ENCODE peak calls at places on chromosome 4, in five cellular contexts. One of them, this sample, is unnamed.

GRCh38 chr4:174763454-174764104 is 65.5 kb downstream of the GLRA3 start:
- DNase-seq in IMR-90: no peak
- DNase-seq in prostate gland: no peak
- DNase-seq in tibial nerve: no peak
- DNase-seq in HCT116: no peak
- DNase-seq in this sample: no peak

GRCh38 chr4:5785806-5786680 is 75.0 kb downstream of the EVC start:
- DNase-seq in IMR-90: peak
- DNase-seq in prostate gland: peak
- DNase-seq in HCT116: no peak
- DNase-seq in tibial nerve: no peak
- DNase-seq in this sample: no peak

GRCh38 chr4:153527690-153528089 is 61.5 kb downstream of the TMEM131L start:
- DNase-seq in prostate gland: no peak
- DNase-seq in HCT116: no peak
- DNase-seq in tibial nerve: no peak
- DNase-seq in IMR-90: no peak
- DNase-seq in this sample: no peak

GRCh38 chr4:99816611-99817309 is at the start of gene DAPP1:
- DNase-seq in tibial nerve: no peak
- DNase-seq in IMR-90: no peak
- DNase-seq in HCT116: no peak
- DNase-seq in prostate gland: no peak
- DNase-seq in this sample: no peak

GRCh38 chr4:91279899-91280298 is 1023.9 kb upstream of the GRID2 start:
- DNase-seq in tibial nerve: no peak
- DNase-seq in IMR-90: no peak
- DNase-seq in HCT116: no peak
- DNase-seq in prostate gland: no peak
- DNase-seq in this sample: no peak

GRCh38 chr4:147772459-147772969 is 40.6 kb downstream of the ARHGAP10 start:
- DNase-seq in HCT116: no peak
- DNase-seq in tibial nerve: no peak
- DNase-seq in prostate gland: no peak
- DNase-seq in IMR-90: peak
- DNase-seq in this sample: no peak

GRCh38 chr4:172124656-172125308 is 311.6 kb downstream of the GALNTL6 start:
- DNase-seq in HCT116: no peak
- DNase-seq in prostate gland: no peak
- DNase-seq in tibial nerve: no peak
- DNase-seq in IMR-90: no peak
- DNase-seq in this sample: no peak

GRCh38 chr4:160286051-160286450 is 1183.2 kb downstream of the RAPGEF2 start:
- DNase-seq in tibial nerve: no peak
- DNase-seq in HCT116: no peak
- DNase-seq in IMR-90: no peak
- DNase-seq in prostate gland: no peak
- DNase-seq in this sample: no peak

GRCh38 chr4:169823685-169824084 is 65.9 kb upstream of the HPF1 start:
- DNase-seq in tibial nerve: no peak
- DNase-seq in IMR-90: peak
- DNase-seq in prostate gland: peak
- DNase-seq in HCT116: no peak
- DNase-seq in this sample: peak

GRCh38 chr4:163693776-163694175 is 199.3 kb downstream of the TMA16 start:
- DNase-seq in HCT116: no peak
- DNase-seq in tibial nerve: no peak
- DNase-seq in prostate gland: no peak
- DNase-seq in IMR-90: peak
- DNase-seq in this sample: no peak

GRCh38 chr4:140367738-140368137 is 5.7 kb upstream of the SCOC start:
- DNase-seq in prostate gland: no peak
- DNase-seq in HCT116: peak
- DNase-seq in IMR-90: peak
- DNase-seq in tibial nerve: no peak
- DNase-seq in this sample: no peak

GRCh38 chr4:123547167-123547817 is 150.7 kb downstream of the SPRY1 start:
- DNase-seq in tibial nerve: no peak
- DNase-seq in HCT116: no peak
- DNase-seq in IMR-90: no peak
- DNase-seq in prostate gland: peak
- DNase-seq in this sample: no peak

GRCh38 chr4:69408451-69408850 is 87.3 kb downstream of the UGT2B4 start:
- DNase-seq in HCT116: no peak
- DNase-seq in tibial nerve: no peak
- DNase-seq in prostate gland: no peak
- DNase-seq in IMR-90: no peak
- DNase-seq in this sample: no peak

GRCh38 chr4:4866833-4867744 is 7.6 kb downstream of the MSX1 start:
- DNase-seq in tibial nerve: no peak
- DNase-seq in HCT116: no peak
- DNase-seq in IMR-90: no peak
- DNase-seq in prostate gland: no peak
- DNase-seq in this sample: peak

GRCh38 chr4:19905006-19905405 is 346.7 kb upstream of the SLIT2 start:
- DNase-seq in HCT116: no peak
- DNase-seq in prostate gland: no peak
- DNase-seq in tibial nerve: no peak
- DNase-seq in IMR-90: no peak
- DNase-seq in this sample: no peak

GRCh38 chr4:40662962-40663604 is 33.4 kb upstream of the RBM47 start:
- DNase-seq in HCT116: no peak
- DNase-seq in prostate gland: no peak
- DNase-seq in tibial nerve: no peak
- DNase-seq in IMR-90: peak
- DNase-seq in this sample: no peak

GRCh38 chr4:20288846-20289512 is 37.3 kb downstream of the SLIT2 start:
- DNase-seq in IMR-90: peak
- DNase-seq in HCT116: no peak
- DNase-seq in tibial nerve: no peak
- DNase-seq in prostate gland: no peak
- DNase-seq in this sample: no peak

GRCh38 chr4:48968814-48969213 is 17.3 kb upstream of the CWH43 start:
- DNase-seq in tibial nerve: no peak
- DNase-seq in prostate gland: no peak
- DNase-seq in HCT116: no peak
- DNase-seq in IMR-90: peak
- DNase-seq in this sample: no peak

GRCh38 chr4:169080970-169081369 is 70.9 kb upstream of the CBR4 start:
- DNase-seq in tibial nerve: no peak
- DNase-seq in prostate gland: no peak
- DNase-seq in HCT116: no peak
- DNase-seq in IMR-90: peak
- DNase-seq in this sample: peak

GRCh38 chr4:4427886-4428285 is 41.0 kb downstream of the NSG1 start:
- DNase-seq in tibial nerve: no peak
- DNase-seq in HCT116: no peak
- DNase-seq in IMR-90: no peak
- DNase-seq in prostate gland: no peak
- DNase-seq in this sample: no peak

GRCh38 chr4:52780627-52781354 is 29.6 kb upstream of the ERVMER34-1 start:
- DNase-seq in HCT116: peak
- DNase-seq in prostate gland: no peak
- DNase-seq in tibial nerve: no peak
- DNase-seq in IMR-90: no peak
- DNase-seq in this sample: no peak

GRCh38 chr4:48467891-48468290 is 15.3 kb upstream of the SLC10A4 start:
- DNase-seq in HCT116: no peak
- DNase-seq in IMR-90: no peak
- DNase-seq in prostate gland: no peak
- DNase-seq in tibial nerve: no peak
- DNase-seq in this sample: no peak

GRCh38 chr4:148557793-148558192 is 115.6 kb upstream of the NR3C2 start:
- DNase-seq in IMR-90: no peak
- DNase-seq in prostate gland: no peak
- DNase-seq in tibial nerve: no peak
- DNase-seq in HCT116: no peak
- DNase-seq in this sample: no peak

GRCh38 chr4:173883821-173884220 is 353.8 kb upstream of the HAND2 start:
- DNase-seq in prostate gland: no peak
- DNase-seq in HCT116: no peak
- DNase-seq in tibial nerve: no peak
- DNase-seq in IMR-90: peak
- DNase-seq in this sample: no peak

GRCh38 chr4:62531731-62532130 is 1331.6 kb downstream of the ADGRL3 start:
- DNase-seq in HCT116: no peak
- DNase-seq in IMR-90: no peak
- DNase-seq in tibial nerve: no peak
- DNase-seq in prostate gland: no peak
- DNase-seq in this sample: no peak

GRCh38 chr4:8038083-8038482 is 98.4 kb upstream of the AFAP1 start:
- DNase-seq in prostate gland: no peak
- DNase-seq in tibial nerve: no peak
- DNase-seq in IMR-90: no peak
- DNase-seq in HCT116: no peak
- DNase-seq in this sample: no peak
- TF ChIP-seq CTCF in prostate gland: no peak
- TF ChIP-seq CTCF in tibial nerve: no peak
- TF ChIP-seq CTCF in IMR-90: no peak
- TF ChIP-seq CTCF in HCT116: no peak
- TF ChIP-seq CTCF in this sample: no peak

DNA sequence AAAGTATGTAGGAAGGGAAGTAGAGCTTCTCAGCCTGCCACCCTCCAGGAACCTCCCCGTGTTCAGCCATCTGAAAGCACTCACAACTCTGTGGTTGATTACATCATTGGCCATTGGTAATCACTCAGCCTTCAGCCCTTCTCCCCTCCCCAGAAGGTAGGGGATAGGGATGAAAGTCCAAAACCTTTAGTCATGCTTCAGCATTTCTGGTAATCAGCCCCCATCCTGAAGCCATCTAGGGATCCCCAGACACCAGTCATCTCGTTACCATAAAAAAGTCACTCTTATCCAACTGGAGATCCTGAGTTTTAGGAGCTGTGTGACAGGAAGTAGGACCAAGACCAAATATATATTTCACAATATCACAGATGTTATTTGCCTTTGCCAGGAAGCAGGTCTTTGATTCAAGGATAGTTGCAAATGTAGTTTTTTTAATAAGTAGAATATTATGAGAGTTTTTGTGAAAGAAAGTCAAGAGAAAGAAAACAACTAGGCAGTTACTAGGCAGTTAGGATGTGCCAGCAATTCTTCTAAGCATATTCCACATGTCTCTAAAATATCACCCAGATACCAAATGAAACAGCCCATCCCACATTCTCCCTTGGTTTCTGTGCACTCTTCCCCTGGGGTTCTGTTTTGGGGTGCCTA is 364.5 kb upstream of the NOCT start:
- DNase-seq in IMR-90: peak
- DNase-seq in HCT116: no peak
- DNase-seq in prostate gland: no peak
- DNase-seq in tibial nerve: no peak
- DNase-seq in this sample: no peak
- H3K27ac ChIP-seq in IMR-90: peak
- H3K27ac ChIP-seq in HCT116: no peak
- H3K27ac ChIP-seq in prostate gland: no peak
- H3K27ac ChIP-seq in tibial nerve: no peak
- H3K27ac ChIP-seq in this sample: no peak

GRCh38 chr4:8378101-8378724 is 62.3 kb downstream of the ACOX3 start:
- DNase-seq in tibial nerve: no peak
- DNase-seq in HCT116: no peak
- DNase-seq in prostate gland: no peak
- DNase-seq in IMR-90: no peak
- DNase-seq in this sample: no peak

GRCh38 chr4:8376361-8377102 is 64.0 kb downstream of the ACOX3 start:
- DNase-seq in HCT116: no peak
- DNase-seq in tibial nerve: no peak
- DNase-seq in IMR-90: no peak
- DNase-seq in prostate gland: no peak
- DNase-seq in this sample: no peak

GRCh38 chr4:8378776-8379175 is 61.7 kb downstream of the ACOX3 start:
- DNase-seq in tibial nerve: no peak
- DNase-seq in prostate gland: no peak
- DNase-seq in HCT116: no peak
- DNase-seq in IMR-90: no peak
- DNase-seq in this sample: no peak

GRCh38 chr4:8379281-8379680 is 61.2 kb downstream of the ACOX3 start:
- DNase-seq in prostate gland: no peak
- DNase-seq in HCT116: no peak
- DNase-seq in tibial nerve: no peak
- DNase-seq in IMR-90: no peak
- DNase-seq in this sample: no peak

DNA sequence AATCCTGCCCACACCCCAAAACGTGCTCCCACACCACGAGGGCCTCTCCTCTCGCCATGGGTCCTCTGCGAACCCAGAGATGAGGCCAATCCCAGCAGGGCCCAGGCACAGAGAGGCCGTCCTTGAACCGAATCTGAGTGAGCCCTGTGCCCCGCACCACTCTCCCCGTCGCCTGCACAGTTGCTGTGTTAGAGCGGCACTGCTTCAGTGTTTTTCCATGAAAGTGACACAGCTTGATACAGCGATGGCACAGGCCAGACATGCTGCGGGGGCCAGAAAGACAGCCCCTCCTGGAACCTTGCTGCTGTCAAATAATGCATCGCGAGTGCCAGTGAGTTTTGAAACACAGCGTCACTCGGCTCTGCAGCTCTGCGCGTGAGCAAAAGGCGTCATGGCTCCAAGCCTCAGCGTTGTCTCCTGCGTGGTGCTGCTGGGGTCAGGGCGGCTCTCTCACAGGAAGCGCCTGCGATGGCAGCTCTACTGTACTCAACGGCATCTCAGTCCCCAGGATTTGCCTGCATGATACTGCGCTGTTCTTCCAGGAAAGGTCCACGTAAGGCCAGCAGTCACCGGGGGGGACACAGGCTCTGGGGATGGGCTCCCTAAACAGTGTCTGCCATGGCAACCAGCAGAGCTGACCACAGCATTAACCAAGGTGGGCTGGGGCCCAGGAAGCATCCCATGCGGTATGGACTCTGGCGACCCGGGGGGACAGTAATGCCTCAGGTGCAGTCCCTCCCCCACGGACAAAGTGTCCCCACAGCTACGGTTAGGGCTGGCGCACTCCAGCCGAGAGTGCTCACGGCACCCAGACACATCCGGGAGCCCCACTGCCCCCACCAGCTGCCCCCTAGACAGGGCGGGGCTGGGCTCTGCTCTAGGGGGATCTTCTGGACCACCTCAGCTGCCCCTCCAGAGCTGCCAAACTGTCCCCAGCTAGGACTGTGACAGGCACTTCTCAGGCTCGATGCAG is 63.1 kb downstream of the ACOX3 start:
- DNase-seq in HCT116: no peak
- DNase-seq in prostate gland: no peak
- DNase-seq in IMR-90: no peak
- DNase-seq in tibial nerve: no peak
- DNase-seq in this sample: no peak
- TF ChIP-seq POLR2A in HCT116: no peak
- TF ChIP-seq POLR2A in prostate gland: no peak
- TF ChIP-seq POLR2A in IMR-90: no peak
- TF ChIP-seq POLR2A in tibial nerve: no peak
- TF ChIP-seq POLR2A in this sample: no peak

DNA sequence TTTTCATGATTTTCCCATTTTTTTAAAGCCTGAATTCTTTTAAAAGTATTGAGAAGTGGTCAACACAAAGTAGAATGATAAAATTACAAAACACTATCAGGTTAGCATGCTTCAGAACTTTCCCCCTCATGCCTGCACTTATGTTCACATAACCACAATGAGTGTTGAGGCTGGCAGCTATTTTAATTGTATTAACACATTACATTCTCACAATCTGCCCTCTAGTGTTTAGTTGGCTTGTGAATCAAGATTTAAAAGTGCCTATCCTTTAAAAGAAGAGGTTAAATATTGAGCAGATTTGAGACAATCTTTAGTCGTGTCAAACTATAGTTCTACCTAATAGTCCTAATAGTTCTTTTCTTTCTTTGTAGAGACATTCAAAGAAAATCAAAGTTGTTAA is 93.6 kb upstream of the NAP1L5 start:
- DNase-seq in HCT116: peak
- DNase-seq in IMR-90: peak
- DNase-seq in tibial nerve: no peak
- DNase-seq in prostate gland: no peak
- DNase-seq in this sample: no peak
- TF ChIP-seq CTCF in HCT116: peak
- TF ChIP-seq CTCF in IMR-90: peak
- TF ChIP-seq CTCF in tibial nerve: no peak
- TF ChIP-seq CTCF in prostate gland: no peak
- TF ChIP-seq CTCF in this sample: no peak